ENCODE peak calls at places on chromosome X, in eight cellular contexts. M is testis, O is MM.1S, W is endodermal cell, B is uterus, K is thoracic aorta, D is AG09309, N is lower lobe of right lung. A is an unnamed sample.

GRCh38 chrX:25721564-25721963 is 416.6 kb upstream of the MAGEB18 start:
- DNase-seq in B (no peak), O (peak; percentile 21), D (no peak), W (no peak), N (no peak), M (no peak), K (no peak), A (peak; percentile 0)

GRCh38 chrX:13808293-13808692 is 8.6 kb downstream of the GPM6B start:
- DNase-seq in K (no peak), O (no peak), N (no peak), D (no peak), W (no peak), M (no peak), B (no peak), A (no peak)

GRCh38 chrX:45849261-45849660 is 648.6 kb upstream of the DIPK2B start:
- DNase-seq in K (no peak), D (peak; percentile 70), N (no peak), W (no peak), B (no peak), M (no peak), O (peak; percentile 85), A (peak; percentile 87)

GRCh38 chrX:34578237-34578636 is 78.8 kb downstream of the TMEM47 start:
- DNase-seq in K (no peak), D (peak; percentile 24), N (no peak), M (no peak), B (no peak), O (peak; percentile 11), W (no peak), A (peak; percentile 52)

GRCh38 chrX:10512741-10513140 is 107.6 kb downstream of the MID1 start:
- DNase-seq in N (no peak), B (no peak), K (no peak), W (no peak), O (no peak), M (no peak), D (no peak), A (no peak)

GRCh38 chrX:103774070-103774642 is 2.5 kb upstream of the PLP1 start:
- DNase-seq in M (peak; percentile 41), N (no peak), K (no peak), W (peak; percentile 87), O (peak; percentile 10), B (no peak), D (peak; percentile 10), A (peak; percentile 52)

GRCh38 chrX:104156630-104157529 is at the start of gene SLC25A53:
- DNase-seq in N (peak; percentile 85), W (peak; percentile 91), O (peak; percentile 80), D (peak; percentile 10), B (peak; percentile 68), M (peak; percentile 80), K (peak; percentile 30), A (peak; percentile 74)

GRCh38 chrX:66635360-66635759 is 3.5 kb downstream of the EDA2R start:
- DNase-seq in O (no peak), K (no peak), N (no peak), D (peak; percentile 62), B (no peak), M (no peak), W (no peak), A (peak; percentile 88)

GRCh38 chrX:17773221-17773876 is 36.1 kb downstream of the SCML1 start:
- DNase-seq in N (no peak), K (no peak), M (no peak), W (no peak), D (no peak), B (no peak), O (no peak), A (no peak)

GRCh38 chrX:13828392-13828791 is 11.5 kb upstream of the GPM6B start:
- DNase-seq in B (no peak), O (no peak), K (no peak), W (no peak), D (no peak), M (no peak), N (no peak), A (no peak)

GRCh38 chrX:69149466-69150293 is 15.6 kb downstream of the PJA1 start:
- DNase-seq in W (peak; percentile 93), O (no peak), N (no peak), K (no peak), D (no peak), B (no peak), M (no peak), A (no peak)

GRCh38 chrX:140057001-140057411 is 91.7 kb upstream of the CXorf66 start:
- DNase-seq in W (peak; percentile 92), B (peak; percentile 41), O (peak; percentile 76), D (peak; percentile 17), M (peak; percentile 86), N (peak; percentile 66), K (peak; percentile 7), A (peak; percentile 63)

GRCh38 chrX:7927259-7928167 is at the start of gene PNPLA4:
- DNase-seq in K (peak; percentile 10), O (peak; percentile 11), N (peak; percentile 89), M (peak; percentile 87), D (peak; percentile 8), W (peak; percentile 92), B (peak; percentile 71), A (peak; percentile 58)

GRCh38 chrX:5991393-5991792 is 237.3 kb downstream of the NLGN4X start:
- DNase-seq in W (no peak), N (no peak), D (no peak), B (no peak), M (no peak), O (no peak), K (no peak), A (no peak)

GRCh38 chrX:40154229-40154852 is 56.6 kb upstream of the BCOR start:
- DNase-seq in N (no peak), D (no peak), O (no peak), M (no peak), B (peak; percentile 39), K (no peak), W (peak; percentile 85), A (no peak)

GRCh38 chrX:50458483-50458882 is 12.1 kb downstream of the DGKK start:
- DNase-seq in W (no peak), K (no peak), D (no peak), N (no peak), O (no peak), B (no peak), M (no peak), A (no peak)

GRCh38 chrX:50452782-50453181 is 17.8 kb downstream of the DGKK start:
- DNase-seq in K (no peak), M (no peak), B (no peak), N (no peak), D (no peak), W (no peak), O (no peak), A (no peak)

GRCh38 chrX:50459615-50460014 is 11.0 kb downstream of the DGKK start:
- DNase-seq in K (no peak), D (no peak), W (no peak), B (no peak), O (no peak), N (no peak), M (no peak), A (no peak)

GRCh38 chrX:50456712-50457484 is 13.7 kb downstream of the DGKK start:
- DNase-seq in W (no peak), K (no peak), B (no peak), M (no peak), N (no peak), D (no peak), O (no peak), A (peak; percentile 1)
- TF ChIP-seq CTCF in W (peak; percentile 47), K (no peak), B (no peak), M (no peak), N (no peak), D (no peak), O (no peak), A (no peak)

GRCh38 chrX:73447311-73447794 is 500 bp downstream of the CDX4 start:
- DNase-seq in O (no peak), N (no peak), D (no peak), K (no peak), B (no peak), W (peak; percentile 83), M (no peak), A (no peak)
- H3K4me3 ChIP-seq in O (no peak overlapping the region), N (no peak overlapping the region), D (no peak overlapping the region), K (no peak overlapping the region), B (no peak overlapping the region), W (no peak overlapping the region), M (no peak overlapping the region), A (no peak overlapping the region)

GRCh38 chrX:125998432-125998831 is 167.7 kb downstream of the DCAF12L2 start:
- DNase-seq in B (no peak), W (no peak), K (no peak), N (no peak), O (peak; percentile 11), D (no peak), M (no peak), A (no peak)
- TF ChIP-seq CTCF in B (no peak), W (peak; percentile 86), K (no peak), N (peak; percentile 23), O (peak; percentile 53), D (no peak), M (peak; percentile 18), A (no peak)

DNA sequence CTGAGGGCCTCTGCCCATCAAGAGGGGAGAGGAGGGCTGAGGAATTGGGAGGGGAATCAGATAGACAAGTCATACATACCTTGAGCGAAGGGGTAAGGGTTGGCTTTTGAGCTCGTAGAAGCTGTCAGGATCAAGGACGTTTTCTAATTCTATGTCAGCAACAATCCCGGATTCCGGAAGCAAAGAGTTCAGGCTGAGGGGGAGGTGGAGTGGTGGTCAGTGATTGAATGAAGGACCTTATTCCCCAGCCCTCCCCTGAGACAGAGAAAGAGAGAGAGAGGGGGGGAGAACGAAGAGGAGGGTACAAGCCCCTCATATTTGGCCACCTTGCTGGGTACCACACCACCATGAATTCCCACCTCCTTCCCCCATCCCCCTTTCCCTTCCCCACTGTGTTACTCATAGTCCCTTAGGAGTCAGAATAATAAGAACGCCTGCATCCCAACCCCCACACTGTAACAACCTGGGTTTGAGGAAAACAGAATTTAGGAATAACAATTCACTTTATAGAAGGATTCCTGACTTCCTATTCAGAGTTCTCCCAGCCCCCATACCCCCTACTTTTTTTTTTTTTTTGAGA is 2.7 kb downstream of the TFE3 start:
- DNase-seq in O (no peak), K (no peak), M (no peak), D (no peak), N (no peak), B (no peak), W (no peak), A (peak; percentile 28)
- H3K4me3 ChIP-seq in O (no peak overlapping the region), K (peak overlapping the region; percentile 91), M (no peak overlapping the region), D (peak overlapping the region; percentile 43), N (peak overlapping the region; percentile 72), B (peak overlapping the region; percentile 57), W (peak overlapping the region; percentile 88), A (peak overlapping the region; percentile 82)

GRCh38 chrX:68146054-68146453 is 287.2 kb downstream of the OPHN1 start:
- DNase-seq in K (no peak), N (no peak), O (peak; percentile 51), B (no peak), W (no peak), D (peak; percentile 27), M (no peak), A (peak; percentile 60)
- TF ChIP-seq CTCF in K (peak; percentile 9), N (peak; percentile 31), O (peak; percentile 50), B (peak; percentile 42), W (peak; percentile 72), D (peak; percentile 51), M (no peak), A (peak; percentile 61)